ENCODE peak calls at places on chromosomes 4 and X, in five cellular contexts. A is ureter; B is stimulated activated CD8-positive, alpha-beta memory T cell treated with anti-CD3 and anti-CD28 coated beads, Interleukin-4, amount 100 ng/mL, for 1 hour; F is COR-L47; V is bronchial epithelial cell. S is an unnamed sample.

GRCh38 chr4:17561195-17561909 is 15.6 kb upstream of the LAP3 start:
- DNase-seq in V (peak), A (no peak), B (no peak), F (no peak), S (no peak)

GRCh38 chr4:177455591-177455990 is 13.4 kb upstream of the AGA start:
- DNase-seq in B (no peak), F (peak), V (no peak), A (no peak), S (no peak)

GRCh38 chrX:52341493-52341892 is 27.3 kb upstream of the XAGE2 start:
- DNase-seq in F (no peak), A (no peak), V (peak), B (no peak), S (no peak)

GRCh38 chr4:181420950-181421349 is 822.3 kb upstream of the TENM3 start:
- DNase-seq in A (no peak), V (no peak), B (no peak), F (no peak), S (no peak)

GRCh38 chrX:68018248-68019203 is 414.8 kb downstream of the OPHN1 start:
- DNase-seq in B (no peak), A (no peak), F (no peak), V (peak), S (no peak)

GRCh38 chrX:124426273-124426672 is 79.9 kb downstream of the SH2D1A start:
- DNase-seq in F (no peak), V (no peak), A (no peak), B (no peak), S (no peak)

GRCh38 chr4:6962211-6963041 is 52.8 kb downstream of the TBC1D14 start:
- DNase-seq in A (no peak), V (no peak), B (no peak), F (peak), S (no peak)

GRCh38 chrX:20026278-20026677 is 35.4 kb upstream of the BCLAF3 start:
- DNase-seq in V (peak), F (no peak), B (no peak), A (no peak), S (no peak)

GRCh38 chrX:114976321-114976720 is 41.1 kb downstream of the IL13RA2 start:
- DNase-seq in F (no peak), B (no peak), V (peak), A (no peak), S (no peak)

GRCh38 chr4:113979157-113979972 is at the start of gene ARSJ:
- DNase-seq in A (peak), F (peak), B (no peak), V (peak), S (no peak)

GRCh38 chrX:47577424-47577823 is 4.8 kb upstream of the TIMP1 start:
- DNase-seq in F (no peak), A (no peak), B (no peak), V (no peak), S (no peak)

GRCh38 chr4:182869697-182870096 is 47.5 kb downstream of the DCTD start:
- DNase-seq in A (no peak), B (no peak), F (no peak), V (no peak), S (no peak)

GRCh38 chr4:133287396-133287795 is 138.3 kb downstream of the PCDH10 start:
- DNase-seq in B (no peak), V (no peak), A (no peak), F (no peak), S (no peak)

GRCh38 chr4:145299380-145300076 is 119.1 kb upstream of the OTUD4 start:
- DNase-seq in A (no peak), B (no peak), F (no peak), V (peak), S (no peak)

GRCh38 chr4:73648478-73648877 is 28.2 kb upstream of the RASSF6 start:
- DNase-seq in F (no peak), B (no peak), V (no peak), A (no peak), S (no peak)

GRCh38 chrX:45745479-45745878 is 544.8 kb upstream of the DIPK2B start:
- DNase-seq in F (no peak), V (no peak), A (no peak), B (no peak), S (no peak)

GRCh38 chr4:76197971-76198410 is 15.6 kb downstream of the SCARB2 start:
- DNase-seq in V (no peak), F (peak), B (no peak), A (no peak), S (no peak)

GRCh38 chr4:182929296-182929695 is 12.1 kb upstream of the DCTD start:
- DNase-seq in B (no peak), F (no peak), V (peak), A (no peak), S (no peak)

GRCh38 chr4:48017108-48017527 is 546 bp downstream of the NIPAL1 start:
- DNase-seq in V (peak), B (no peak), F (peak), A (peak), S (no peak)

GRCh38 chr4:21802406-21802805 is 146.2 kb downstream of the KCNIP4 start:
- DNase-seq in A (no peak), F (no peak), V (peak), B (no peak), S (no peak)

GRCh38 chrX:125131146-125131545 is 188.5 kb upstream of the TEX13C start:
- DNase-seq in B (no peak), A (no peak), F (peak), V (peak), S (no peak)

GRCh38 chr4:67704843-67705242 is 3.9 kb upstream of the UBA6 start:
- DNase-seq in F (no peak), A (no peak), B (no peak), V (no peak), S (no peak)

GRCh38 chr4:158020175-158020574 is 152.7 kb downstream of the GASK1B start:
- DNase-seq in B (no peak), A (no peak), V (peak), F (no peak), S (no peak)

GRCh38 chrX:31178064-31178768 is 106.4 kb upstream of the FTHL17 start:
- DNase-seq in B (no peak), V (no peak), F (no peak), A (no peak), S (no peak)

GRCh38 chr4:145623831-145624230 is 4.6 kb downstream of the MMAA start:
- DNase-seq in V (peak), A (no peak), F (no peak), B (no peak), S (no peak)

GRCh38 chr4:7804759-7805385 is 134.8 kb downstream of the AFAP1 start:
- DNase-seq in B (no peak), F (no peak), A (no peak), V (no peak), S (no peak)

GRCh38 chr4:56981795-56982201 is 3.1 kb downstream of the POLR2B start:
- DNase-seq in V (peak), F (no peak), B (no peak), A (no peak), S (no peak)

GRCh38 chrX:46967547-46967946 is 55.3 kb downstream of the JADE3 start:
- DNase-seq in B (no peak), F (no peak), V (no peak), A (no peak), S (no peak)

GRCh38 chr4:179893967-179894590 is 2349.1 kb upstream of the TENM3 start:
- DNase-seq in F (no peak), B (no peak), V (no peak), A (no peak), S (no peak)